ENCODE peak calls at places on chromosomes 11 and 22, in four cellular contexts. One of them, this sample, is unnamed.

GRCh38 chr11:123194308-123195181 is 503 bp downstream of the CLMP start:
- DNase-seq in fibroblast of pulmonary artery: peak
- DNase-seq in HAP-1: no peak
- DNase-seq in psoas muscle: peak
- DNase-seq in this sample: no peak

GRCh38 chr11:122040476-122040875 is 75.5 kb downstream of the BLID start:
- DNase-seq in psoas muscle: no peak
- DNase-seq in HAP-1: peak
- DNase-seq in fibroblast of pulmonary artery: no peak
- DNase-seq in this sample: no peak

GRCh38 chr11:87281496-87281895 is 243.8 kb downstream of the TMEM135 start:
- DNase-seq in fibroblast of pulmonary artery: peak
- DNase-seq in HAP-1: no peak
- DNase-seq in psoas muscle: no peak
- DNase-seq in this sample: no peak

GRCh38 chr11:126765196-126765595 is 235.4 kb downstream of the KIRREL3 start:
- DNase-seq in psoas muscle: no peak
- DNase-seq in HAP-1: no peak
- DNase-seq in fibroblast of pulmonary artery: no peak
- DNase-seq in this sample: no peak

GRCh38 chr11:19116315-19116970 is 525 bp upstream of the ZDHHC13 start:
- DNase-seq in HAP-1: no peak
- DNase-seq in fibroblast of pulmonary artery: no peak
- DNase-seq in psoas muscle: no peak
- DNase-seq in this sample: no peak

GRCh38 chr22:24046024-24046423 is 34.9 kb downstream of the CABIN1 start:
- DNase-seq in psoas muscle: no peak
- DNase-seq in fibroblast of pulmonary artery: no peak
- DNase-seq in HAP-1: no peak
- DNase-seq in this sample: no peak

GRCh38 chr22:49768077-49768476 is 59.6 kb downstream of the BRD1 start:
- DNase-seq in HAP-1: no peak
- DNase-seq in psoas muscle: peak
- DNase-seq in fibroblast of pulmonary artery: no peak
- DNase-seq in this sample: no peak

GRCh38 chr11:94129505-94130335 is 1.1 kb downstream of the PANX1 start:
- DNase-seq in HAP-1: no peak
- DNase-seq in fibroblast of pulmonary artery: peak
- DNase-seq in psoas muscle: no peak
- DNase-seq in this sample: no peak

GRCh38 chr11:56906683-56907148 is 82.0 kb upstream of the OR5AK2 start:
- DNase-seq in psoas muscle: no peak
- DNase-seq in HAP-1: no peak
- DNase-seq in fibroblast of pulmonary artery: no peak
- DNase-seq in this sample: no peak

GRCh38 chr11:130706572-130706971 is 209.7 kb downstream of the SNX19 start:
- DNase-seq in fibroblast of pulmonary artery: peak
- DNase-seq in psoas muscle: no peak
- DNase-seq in HAP-1: no peak
- DNase-seq in this sample: no peak

GRCh38 chr22:42742940-42743339 is 22.3 kb upstream of the A4GALT start:
- DNase-seq in fibroblast of pulmonary artery: no peak
- DNase-seq in psoas muscle: peak
- DNase-seq in HAP-1: no peak
- DNase-seq in this sample: no peak

GRCh38 chr22:16965083-16965482 is 42.9 kb downstream of the GAB4 start:
- DNase-seq in psoas muscle: no peak
- DNase-seq in fibroblast of pulmonary artery: no peak
- DNase-seq in HAP-1: no peak
- DNase-seq in this sample: no peak

GRCh38 chr11:21072517-21072916 is 403.1 kb downstream of the NELL1 start:
- DNase-seq in psoas muscle: no peak
- DNase-seq in fibroblast of pulmonary artery: no peak
- DNase-seq in HAP-1: no peak
- DNase-seq in this sample: no peak

GRCh38 chr11:35842958-35843357 is 100.9 kb upstream of the LDLRAD3 start:
- DNase-seq in HAP-1: no peak
- DNase-seq in psoas muscle: no peak
- DNase-seq in fibroblast of pulmonary artery: no peak
- DNase-seq in this sample: no peak

GRCh38 chr11:31641477-31642062 is 132.0 kb downstream of the ELP4 start:
- DNase-seq in HAP-1: peak
- DNase-seq in fibroblast of pulmonary artery: peak
- DNase-seq in psoas muscle: no peak
- DNase-seq in this sample: no peak

GRCh38 chr22:42937164-42937854 is 77.6 kb downstream of the PACSIN2 start:
- DNase-seq in psoas muscle: no peak
- DNase-seq in HAP-1: no peak
- DNase-seq in fibroblast of pulmonary artery: peak
- DNase-seq in this sample: no peak

GRCh38 chr11:126917531-126918204 is 82.9 kb downstream of the KIRREL3 start:
- DNase-seq in psoas muscle: no peak
- DNase-seq in fibroblast of pulmonary artery: peak
- DNase-seq in HAP-1: no peak
- DNase-seq in this sample: no peak

GRCh38 chr11:110053848-110054414 is 39.3 kb upstream of the ZC3H12C start:
- DNase-seq in HAP-1: no peak
- DNase-seq in psoas muscle: no peak
- DNase-seq in fibroblast of pulmonary artery: no peak
- DNase-seq in this sample: no peak

GRCh38 chr11:121870202-121871045 is 245.6 kb downstream of the BLID start:
- DNase-seq in fibroblast of pulmonary artery: no peak
- DNase-seq in psoas muscle: no peak
- DNase-seq in HAP-1: no peak
- DNase-seq in this sample: no peak

DNA sequence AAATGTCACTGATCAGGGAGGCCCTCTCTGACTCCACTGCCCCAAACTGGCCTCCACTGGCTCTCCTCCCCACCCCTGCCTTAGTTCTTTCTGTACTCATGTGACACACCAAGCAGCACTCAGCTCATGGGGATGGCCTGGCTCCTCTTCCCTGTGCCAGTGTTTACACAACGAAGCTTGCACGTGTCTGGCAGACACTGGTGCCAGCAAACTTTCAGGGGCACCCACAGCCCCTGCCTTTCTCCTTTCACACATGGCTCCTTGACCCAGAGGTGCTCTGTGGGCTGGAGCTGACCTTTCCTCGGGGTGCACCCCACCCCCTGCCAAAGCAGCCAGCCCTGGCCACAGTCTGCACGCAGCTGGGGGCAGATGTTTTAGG is 37.6 kb upstream of the PARVG start:
- DNase-seq in psoas muscle: no peak
- DNase-seq in fibroblast of pulmonary artery: no peak
- DNase-seq in HAP-1: no peak
- DNase-seq in this sample: no peak
- H3K4me3 ChIP-seq in psoas muscle: no peak
- H3K4me3 ChIP-seq in fibroblast of pulmonary artery: no peak
- H3K4me3 ChIP-seq in HAP-1: no peak
- H3K4me3 ChIP-seq in this sample: no peak

GRCh38 chr22:36226189-36226588 is 13.1 kb downstream of the APOL2 start:
- DNase-seq in HAP-1: no peak
- DNase-seq in psoas muscle: no peak
- DNase-seq in fibroblast of pulmonary artery: no peak
- DNase-seq in this sample: no peak

GRCh38 chr22:36225333-36225922 is 13.9 kb downstream of the APOL2 start:
- DNase-seq in HAP-1: no peak
- DNase-seq in fibroblast of pulmonary artery: no peak
- DNase-seq in psoas muscle: no peak
- DNase-seq in this sample: no peak

GRCh38 chr22:36224245-36224644 is 15.1 kb downstream of the APOL2 start:
- DNase-seq in HAP-1: no peak
- DNase-seq in fibroblast of pulmonary artery: no peak
- DNase-seq in psoas muscle: no peak
- DNase-seq in this sample: no peak

GRCh38 chr22:36227396-36227795 is 11.9 kb downstream of the APOL2 start:
- DNase-seq in HAP-1: no peak
- DNase-seq in fibroblast of pulmonary artery: no peak
- DNase-seq in psoas muscle: no peak
- DNase-seq in this sample: peak

DNA sequence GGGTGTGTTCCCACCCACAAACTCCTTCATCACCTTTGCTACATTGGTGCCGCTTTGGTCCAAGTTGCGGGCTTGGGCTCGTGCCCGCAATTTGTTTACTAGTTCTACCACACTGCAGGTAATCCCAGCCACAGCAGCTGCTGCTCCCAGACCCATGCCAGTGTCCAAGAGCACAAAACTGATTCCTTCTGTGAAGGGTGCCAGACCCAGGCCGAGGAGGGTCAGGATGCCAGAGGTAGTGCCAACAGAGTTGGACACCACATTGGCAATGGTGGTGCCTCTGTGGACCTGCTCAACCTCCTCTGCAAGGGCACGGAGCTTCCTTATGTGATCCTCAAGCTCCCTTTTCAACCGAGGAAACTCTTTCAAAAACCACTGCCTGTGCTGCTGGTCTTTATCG is 11.5 kb downstream of the APOL2 start:
- DNase-seq in HAP-1: no peak
- DNase-seq in psoas muscle: no peak
- DNase-seq in fibroblast of pulmonary artery: no peak
- DNase-seq in this sample: no peak
- H3K4me3 ChIP-seq in HAP-1: no peak
- H3K4me3 ChIP-seq in psoas muscle: no peak
- H3K4me3 ChIP-seq in fibroblast of pulmonary artery: no peak
- H3K4me3 ChIP-seq in this sample: no peak

GRCh38 chr11:81647374-81647773 is 1086.3 kb downstream of the FAM181B start:
- DNase-seq in HAP-1: peak
- DNase-seq in fibroblast of pulmonary artery: no peak
- DNase-seq in psoas muscle: no peak
- DNase-seq in this sample: no peak
- H3K4me3 ChIP-seq in HAP-1: no peak
- H3K4me3 ChIP-seq in fibroblast of pulmonary artery: no peak
- H3K4me3 ChIP-seq in psoas muscle: no peak
- H3K4me3 ChIP-seq in this sample: no peak

DNA sequence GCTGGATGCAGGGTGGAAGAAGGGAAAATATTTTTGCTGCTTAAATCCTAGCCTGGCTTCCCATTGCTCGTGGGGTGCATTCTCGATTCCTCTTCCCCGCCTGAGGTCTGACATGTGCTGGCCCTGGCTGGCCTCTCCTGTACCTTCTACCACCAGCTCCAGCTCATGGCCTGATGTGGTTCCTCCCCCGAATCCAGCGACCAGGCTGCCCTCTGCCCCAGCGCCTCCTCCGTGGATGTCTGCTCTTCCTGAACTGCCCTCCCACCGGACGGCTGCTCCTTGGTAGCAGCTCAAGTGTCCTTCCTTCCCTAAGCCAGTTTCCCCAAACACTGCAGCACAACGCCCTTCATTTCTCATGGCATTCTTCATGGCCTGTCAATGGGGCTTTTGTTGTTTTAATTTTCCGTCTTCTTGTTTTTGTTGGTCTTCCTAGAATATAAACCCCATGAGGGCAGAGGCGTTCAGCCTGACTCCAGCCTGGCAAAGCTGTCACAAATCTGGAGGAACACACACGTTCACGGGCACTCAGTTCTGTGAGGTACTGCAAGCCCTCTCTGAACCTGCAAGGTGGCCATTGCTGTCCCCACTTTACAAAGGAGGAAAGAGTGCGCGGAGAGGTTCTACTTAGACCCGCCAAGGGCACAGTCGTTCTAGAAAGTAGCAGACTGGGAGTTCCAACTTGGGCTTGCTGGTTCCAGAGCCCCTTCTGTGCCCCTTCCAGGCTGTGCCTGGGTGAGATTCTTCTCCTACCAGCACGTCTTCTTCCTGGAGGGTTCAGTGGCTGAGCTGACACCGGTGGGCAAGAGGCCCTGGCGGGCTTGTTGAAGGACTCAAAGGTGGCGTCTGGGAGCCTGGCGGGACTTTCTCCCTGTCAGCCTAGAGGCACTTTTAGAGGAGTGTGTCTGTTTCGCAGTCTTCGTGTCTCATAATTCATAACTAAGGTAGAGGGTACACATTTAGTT is 955 bp upstream of the LRP5 start:
- DNase-seq in HAP-1: no peak
- DNase-seq in psoas muscle: no peak
- DNase-seq in fibroblast of pulmonary artery: no peak
- DNase-seq in this sample: no peak
- H3K4me3 ChIP-seq in HAP-1: peak
- H3K4me3 ChIP-seq in psoas muscle: peak
- H3K4me3 ChIP-seq in fibroblast of pulmonary artery: no peak
- H3K4me3 ChIP-seq in this sample: no peak

DNA sequence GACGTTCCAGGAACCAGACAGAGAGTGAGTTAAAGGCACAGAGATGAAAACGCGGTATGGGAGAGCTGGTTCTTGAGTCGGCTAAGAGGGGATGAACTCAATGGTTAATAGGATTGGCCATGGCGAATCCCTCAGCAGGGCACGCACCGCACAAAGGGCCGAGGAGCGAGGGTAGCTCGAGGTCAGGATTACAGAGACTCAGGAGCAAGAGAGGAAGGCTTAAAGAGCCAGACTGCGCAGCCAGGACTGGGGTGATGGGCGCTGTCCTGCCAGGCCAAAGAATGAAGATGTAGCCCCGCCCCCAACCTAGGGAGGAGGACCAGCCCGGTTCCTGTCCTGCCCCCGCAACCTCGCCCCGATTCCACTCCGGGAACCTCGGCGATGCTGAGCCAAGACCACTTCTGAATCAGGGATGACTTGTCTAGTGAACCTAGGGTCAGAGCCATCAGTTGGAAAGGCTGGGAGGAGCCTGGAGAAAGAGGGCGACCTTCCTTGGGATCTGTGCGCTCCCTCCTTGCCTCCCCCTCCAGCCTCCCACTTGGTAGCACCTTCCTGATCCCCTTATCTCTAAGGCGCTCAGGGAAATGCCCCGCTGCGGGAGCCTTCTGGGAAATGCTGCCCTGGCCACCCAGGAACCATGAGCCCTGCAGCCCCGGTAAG is at the start of gene PLEKHB1:
- DNase-seq in psoas muscle: no peak
- DNase-seq in fibroblast of pulmonary artery: peak
- DNase-seq in HAP-1: no peak
- DNase-seq in this sample: no peak
- H3K4me3 ChIP-seq in psoas muscle: peak
- H3K4me3 ChIP-seq in fibroblast of pulmonary artery: no peak
- H3K4me3 ChIP-seq in HAP-1: no peak
- H3K4me3 ChIP-seq in this sample: peak

This sample was measured in CD4-positive, CD25-positive, alpha-beta regulatory T cell.